ENCODE peak calls at places on chromosomes 11 and 22, in six cellular contexts. J, E, K, C, N and X are unnamed samples.

GRCh38 chr11:10778217-10778970 is 27.3 kb downstream of the CTR9 start:
- DNase-seq in J (no peak), E (peak), K (peak), C (peak), N (no peak), X (peak)

GRCh38 chr11:45232341-45233080 is 53.6 kb downstream of the SYT13 start:
- DNase-seq in J (no peak), E (no peak), K (no peak), C (no peak), N (no peak), X (no peak)

GRCh38 chr11:113193077-113193476 is 121.3 kb upstream of the TTC12 start:
- DNase-seq in J (no peak), E (peak), K (no peak), C (no peak), N (no peak), X (no peak)

GRCh38 chr11:42239102-42239501 is 779.6 kb upstream of the LRRC4C start:
- DNase-seq in J (no peak), E (peak), K (peak), C (peak), N (no peak), X (peak)

GRCh38 chr22:25987948-25988347 is 181.3 kb upstream of the SEZ6L start:
- DNase-seq in J (no peak), E (no peak), K (no peak), C (no peak), N (no peak), X (no peak)

GRCh38 chr11:116930177-116930576 is 92.8 kb upstream of the APOA1 start:
- DNase-seq in J (peak), E (peak), K (peak), C (peak), N (peak), X (peak)

GRCh38 chr11:128796275-128796674 is 70.8 kb downstream of the KCNJ1 start:
- DNase-seq in J (no peak), E (no peak), K (no peak), C (peak), N (no peak), X (peak)

GRCh38 chr11:60785136-60785535 is at the start of gene MS4A10:
- DNase-seq in J (no peak), E (no peak), K (peak), C (no peak), N (no peak), X (no peak)

GRCh38 chr11:11856638-11857037 is 14.9 kb downstream of the USP47 start:
- DNase-seq in J (no peak), E (no peak), K (no peak), C (no peak), N (no peak), X (peak)

GRCh38 chr22:27801197-27801615 is 350 bp downstream of the MN1 start:
- DNase-seq in J (peak), E (peak), K (peak), C (peak), N (peak), X (peak)

GRCh38 chr11:62553839-62554361 is 7.3 kb upstream of the AHNAK start:
- DNase-seq in J (no peak), E (peak), K (no peak), C (no peak), N (no peak), X (peak)
- H3K4me3 ChIP-seq in J (no peak), E (peak), K (no peak), C (peak), N (no peak), X (peak)

GRCh38 chr22:39472570-39473556 is 16.1 kb downstream of the MGAT3 start:
- DNase-seq in J (no peak), E (no peak), K (peak), C (peak), N (peak), X (peak)
- TF ChIP-seq CTCF in J (no peak), E (no peak), K (no peak), C (no peak), N (no peak), X (no peak)

GRCh38 chr11:102559839-102560238 is 29.3 kb upstream of the MMP7 start:
- DNase-seq in J (no peak), E (no peak), K (no peak), C (no peak), N (no peak), X (no peak)

GRCh38 chr11:102561636-102562035 is 31.1 kb upstream of the MMP7 start:
- DNase-seq in J (no peak), E (no peak), K (no peak), C (no peak), N (no peak), X (no peak)

GRCh38 chr11:102555091-102555490 is 24.5 kb upstream of the MMP7 start:
- DNase-seq in J (no peak), E (no peak), K (no peak), C (no peak), N (no peak), X (no peak)

GRCh38 chr11:102564110-102564509 is 33.6 kb upstream of the MMP7 start:
- DNase-seq in J (no peak), E (peak), K (peak), C (peak), N (no peak), X (peak)

DNA sequence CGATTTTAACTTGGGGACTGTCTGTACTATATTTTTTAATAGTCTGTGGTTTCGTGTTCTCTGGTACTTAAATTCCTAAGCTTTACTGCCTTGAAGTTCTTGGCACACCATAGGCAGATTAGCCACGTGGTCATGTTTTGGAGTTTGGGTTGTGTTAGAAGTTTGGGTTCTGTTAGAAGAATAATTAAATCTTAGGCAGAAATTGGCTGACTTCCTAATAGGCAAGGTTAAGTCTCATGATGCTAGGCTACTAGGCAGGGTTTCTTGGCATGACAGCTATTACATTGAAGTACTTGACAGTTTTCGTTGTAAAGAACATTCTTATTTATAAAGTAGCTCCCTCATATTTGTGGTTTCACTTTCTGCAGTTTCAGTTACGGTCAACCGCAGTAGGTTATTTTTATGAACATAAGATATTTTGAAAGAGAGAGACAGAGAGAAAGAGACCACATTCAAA is 30.0 kb upstream of the MMP7 start:
- DNase-seq in J (no peak), E (peak), K (no peak), C (peak), N (no peak), X (peak)
- H3K4me3 ChIP-seq in J (peak), E (peak), K (no peak), C (peak), N (no peak), X (peak)

DNA sequence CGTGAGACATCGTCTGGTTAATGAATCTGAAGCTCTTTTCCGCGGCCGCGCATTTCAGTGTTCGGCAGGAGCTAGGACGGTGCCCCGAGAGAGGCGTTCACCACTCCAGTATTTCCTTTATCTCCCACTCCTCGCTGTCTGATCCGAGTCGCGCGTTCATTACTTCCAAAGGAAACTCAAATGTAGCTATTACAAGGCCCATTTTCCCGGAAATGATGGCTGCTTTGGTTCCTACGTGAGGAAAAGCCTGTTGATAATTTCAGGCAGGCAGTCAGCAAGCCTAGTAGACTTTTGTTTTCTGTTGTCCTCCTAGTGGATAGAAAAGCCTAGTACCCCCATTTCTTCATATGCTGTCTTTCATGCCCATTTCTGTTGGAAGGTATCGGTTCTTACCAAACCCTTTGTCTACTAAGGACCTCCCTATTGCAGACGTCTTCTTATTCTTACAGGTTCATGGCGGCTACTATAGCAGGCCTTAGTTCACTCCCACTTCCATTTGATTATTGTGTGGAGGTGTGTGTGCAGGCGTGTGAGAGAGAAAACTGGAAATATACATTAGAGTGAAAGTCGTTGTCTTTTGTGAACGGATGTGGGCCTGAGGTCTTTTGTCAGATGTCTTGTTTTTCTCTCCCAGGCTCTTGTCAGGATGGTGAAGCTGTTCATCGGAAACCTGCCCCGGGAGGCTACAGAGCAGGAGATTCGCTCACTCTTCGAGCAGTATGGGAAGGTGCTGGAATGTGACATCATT is 737 bp downstream of the RBM4 start:
- DNase-seq in J (no peak), E (peak), K (peak), C (peak), N (peak), X (peak)
- TF ChIP-seq CTCF in J (no peak), E (peak), K (peak), C (no peak), N (peak), X (peak)

GRCh38 chr11:93720522-93720921 is 20.8 kb downstream of the TAF1D start:
- DNase-seq in J (no peak), E (no peak), K (no peak), C (no peak), N (no peak), X (no peak)
- H3K4me3 ChIP-seq in J (no peak), E (no peak), K (no peak), C (no peak), N (no peak), X (no peak)

GRCh38 chr11:1382429-1382828 is 7.3 kb upstream of the BRSK2 start:
- DNase-seq in J (no peak), E (no peak), K (no peak), C (no peak), N (no peak), X (no peak)

GRCh38 chr11:1384206-1384965 is 5.3 kb upstream of the BRSK2 start:
- DNase-seq in J (no peak), E (peak), K (no peak), C (no peak), N (no peak), X (no peak)

GRCh38 chr11:1387521-1387920 is 2.2 kb upstream of the BRSK2 start:
- DNase-seq in J (no peak), E (no peak), K (no peak), C (no peak), N (no peak), X (no peak)

GRCh38 chr11:1381793-1382425 is 7.8 kb upstream of the BRSK2 start:
- DNase-seq in J (no peak), E (no peak), K (no peak), C (no peak), N (no peak), X (no peak)

DNA sequence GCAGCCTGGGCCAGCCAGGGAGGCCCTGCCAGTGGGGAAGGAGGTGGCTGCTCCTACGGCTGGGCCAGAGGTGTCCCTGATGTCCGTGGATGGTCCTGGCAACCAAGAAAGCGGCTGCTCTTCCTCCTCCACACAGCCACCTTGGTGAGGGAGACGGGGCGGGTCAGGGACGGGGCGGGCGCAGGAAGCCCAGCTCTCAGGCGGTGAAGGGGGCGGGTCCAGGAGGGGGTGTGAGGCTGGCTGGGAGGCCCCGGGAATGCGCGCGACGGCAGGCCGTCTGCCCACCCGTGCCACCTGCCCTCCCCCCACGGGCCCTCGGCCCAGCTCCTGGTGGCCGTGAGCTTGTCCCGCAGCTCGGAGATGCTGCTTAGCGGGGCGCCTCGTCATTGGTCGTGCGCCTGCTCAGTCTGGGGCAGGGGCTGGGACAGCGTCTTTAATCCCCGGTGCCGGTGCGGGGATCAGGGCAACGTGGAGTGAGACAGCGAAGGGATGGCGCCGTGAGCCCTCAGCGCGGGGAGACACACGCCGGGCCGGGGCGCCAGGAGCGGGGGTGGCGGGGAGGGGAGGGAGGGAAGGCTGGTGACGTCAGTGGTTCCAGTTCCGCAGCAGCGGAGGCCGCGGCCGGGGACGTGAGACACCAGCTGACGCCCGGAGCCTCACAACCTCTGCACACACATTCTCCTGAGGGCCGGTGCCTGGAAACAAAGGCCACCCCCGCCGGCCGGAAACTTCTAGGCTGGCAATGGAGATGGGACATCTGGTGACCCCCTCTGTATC is 6.7 kb upstream of the BRSK2 start:
- DNase-seq in J (peak), E (peak), K (peak), C (peak), N (peak), X (peak)
- TF ChIP-seq CTCF in J (no peak), E (no peak), K (no peak), C (no peak), N (no peak), X (no peak)

GRCh38 chr22:45869448-45869847 is 107.5 kb downstream of the WNT7B start:
- DNase-seq in J (peak), E (no peak), K (no peak), C (no peak), N (no peak), X (no peak)

GRCh38 chr22:45866398-45867117 is 110.4 kb downstream of the WNT7B start:
- DNase-seq in J (peak), E (no peak), K (no peak), C (no peak), N (peak), X (no peak)

GRCh38 chr22:45867118-45867905 is 109.7 kb downstream of the WNT7B start:
- DNase-seq in J (peak), E (peak), K (peak), C (peak), N (peak), X (no peak)

GRCh38 chr22:45868586-45869443 is 108.1 kb downstream of the WNT7B start:
- DNase-seq in J (peak), E (no peak), K (no peak), C (no peak), N (no peak), X (no peak)

DNA sequence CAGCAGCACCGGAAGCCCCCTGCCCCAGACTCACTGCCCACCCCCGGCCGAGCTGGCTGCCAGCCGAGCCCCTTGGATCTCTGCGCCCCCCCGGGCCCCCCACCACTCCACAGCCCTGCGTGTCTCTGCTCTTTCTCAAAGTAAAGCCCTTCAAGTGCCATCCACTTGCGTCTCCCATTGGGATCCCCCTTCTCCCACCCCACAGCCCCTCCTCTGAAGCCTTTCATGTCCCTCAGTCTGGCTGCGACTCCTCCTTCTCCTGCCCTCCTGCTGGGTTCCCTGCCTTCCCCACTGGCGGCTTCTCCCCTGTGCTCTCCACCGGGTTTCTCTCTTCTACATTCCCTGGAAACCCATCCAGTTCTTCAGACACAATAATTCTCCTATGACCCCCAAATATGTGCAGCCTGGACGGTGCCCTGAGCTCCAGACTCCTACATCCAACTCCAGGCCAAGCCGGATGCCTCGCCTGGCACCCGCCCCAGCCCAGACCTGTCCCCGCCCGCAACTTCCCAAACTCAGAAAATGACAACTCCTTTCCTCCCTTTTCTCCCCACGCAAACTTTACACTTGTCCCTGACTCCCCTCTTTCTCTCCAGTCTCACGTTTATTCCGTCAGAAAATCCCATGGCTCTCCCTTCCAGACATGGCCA is 108.9 kb downstream of the WNT7B start:
- DNase-seq in J (no peak), E (no peak), K (no peak), C (no peak), N (no peak), X (no peak)
- H3K4me3 ChIP-seq in J (no peak), E (no peak), K (no peak), C (no peak), N (peak), X (no peak)

DNA sequence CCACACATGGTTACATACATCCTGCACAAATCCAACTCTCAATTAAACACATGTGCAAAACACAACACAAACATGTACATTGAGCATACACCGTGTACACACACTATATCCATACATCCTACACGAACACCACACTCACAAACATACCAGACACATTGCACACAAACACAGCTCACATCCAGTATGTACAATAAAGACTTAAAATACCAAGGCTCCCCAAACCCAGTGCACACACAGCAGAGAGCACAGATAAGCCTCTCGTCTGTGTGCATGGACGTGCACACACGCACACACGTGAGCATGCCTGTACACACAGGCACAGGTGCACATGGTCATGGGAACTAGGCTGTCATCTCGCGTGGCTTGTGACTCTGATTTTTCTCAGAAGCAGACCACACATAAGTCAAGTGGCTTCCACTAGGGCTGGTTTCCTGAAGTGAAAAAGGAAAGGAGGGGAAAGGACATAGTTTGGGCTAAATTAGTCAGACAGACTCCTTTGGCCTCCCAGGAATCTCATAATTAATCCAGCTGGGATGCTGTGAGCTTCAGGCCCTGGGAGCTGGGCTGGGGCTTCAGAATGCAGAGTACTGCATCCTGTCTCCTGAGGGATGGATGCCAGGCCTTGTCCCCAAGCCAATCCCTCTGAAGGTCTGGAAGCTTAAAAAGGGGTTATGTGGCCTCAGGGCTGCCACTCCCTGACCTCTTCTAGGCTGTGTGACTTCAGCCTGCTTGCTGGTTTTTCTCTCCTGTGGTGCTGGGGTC is 6.6 kb upstream of the LRRC32 start:
- DNase-seq in J (no peak), E (peak), K (no peak), C (peak), N (no peak), X (no peak)
- TF ChIP-seq CTCF in J (no peak), E (no peak), K (no peak), C (no peak), N (no peak), X (no peak)

GRCh38 chr11:86503131-86503530 is 128.4 kb downstream of the CCDC81 start:
- DNase-seq in J (no peak), E (no peak), K (no peak), C (no peak), N (no peak), X (no peak)
- H3K4me3 ChIP-seq in J (no peak), E (no peak), K (no peak), C (no peak), N (no peak), X (no peak)

DNA sequence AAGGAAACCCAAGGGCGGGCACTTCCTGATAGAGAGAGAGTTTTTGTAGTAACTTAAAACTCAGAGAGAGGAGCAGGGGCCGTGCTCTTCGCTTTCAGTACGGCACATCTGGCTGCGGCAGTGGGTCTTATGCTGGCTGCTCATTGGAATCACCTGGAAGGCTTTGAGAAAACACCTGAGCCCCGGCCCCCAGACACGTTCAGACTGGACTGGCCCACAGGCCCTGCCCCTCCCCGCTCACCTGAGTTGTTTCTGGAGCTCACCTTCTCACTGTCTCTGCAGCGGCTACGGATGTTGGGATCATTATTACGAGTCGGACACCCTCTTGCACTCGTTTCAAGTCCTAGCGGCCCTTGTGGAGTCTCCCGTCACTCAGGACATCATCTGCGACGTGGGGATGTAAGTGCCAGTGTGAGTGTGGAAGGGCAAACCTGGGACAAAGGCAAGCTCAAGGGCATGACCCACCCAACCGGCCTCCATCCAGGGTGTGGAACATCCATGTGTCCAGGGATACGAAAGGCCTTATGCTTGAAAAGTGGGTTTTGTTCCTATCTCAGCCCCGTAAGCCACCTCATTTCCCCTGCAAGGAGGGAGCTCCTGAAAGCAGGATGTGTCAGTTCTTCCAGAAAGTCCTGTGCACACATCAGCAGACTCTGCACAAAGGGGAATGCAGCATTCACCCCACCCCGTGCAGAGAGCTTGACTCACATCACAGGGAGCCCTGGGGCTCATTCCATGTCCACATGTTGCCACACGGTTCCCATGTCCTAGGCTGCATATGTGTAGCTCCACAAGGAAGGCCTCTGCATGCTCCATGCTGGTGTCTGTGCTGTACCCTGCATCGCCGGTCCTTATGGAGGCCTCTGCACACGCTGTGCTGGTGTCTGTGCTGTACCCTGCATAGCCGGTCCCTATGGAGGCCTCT is 5.4 kb downstream of the NADSYN1 start:
- DNase-seq in J (no peak), E (no peak), K (no peak), C (no peak), N (no peak), X (no peak)
- TF ChIP-seq CTCF in J (no peak), E (no peak), K (no peak), C (no peak), N (no peak), X (no peak)